ENCODE peak calls at places on chromosome X, in five cellular contexts. J, A, N, V and Z are unnamed samples.

GRCh38 chrX:139647597-139647996 is 60.4 kb downstream of the MCF2 start:
- DNase-seq in J (no peak), A (no peak), N (no peak), V (no peak), Z (no peak)

GRCh38 chrX:18890724-18891560 is 93.0 kb downstream of the PHKA2 start:
- DNase-seq in J (no peak), A (no peak), N (no peak), V (no peak), Z (no peak)

GRCh38 chrX:13658602-13659001 is 5.7 kb downstream of the TCEANC start:
- DNase-seq in J (peak; percentile 58), A (no peak), N (no peak), V (peak; percentile 73), Z (peak; percentile 48)

GRCh38 chrX:125507119-125507518 is 187.4 kb downstream of the TEX13C start:
- DNase-seq in J (no peak), A (no peak), N (no peak), V (no peak), Z (no peak)

GRCh38 chrX:68429216-68429615 is 4.1 kb downstream of the OPHN1 start:
- DNase-seq in J (no peak), A (no peak), N (no peak), V (peak; percentile 4), Z (peak; percentile 72)

GRCh38 chrX:13923845-13924244 is 105.8 kb downstream of the GEMIN8 start:
- DNase-seq in J (no peak), A (no peak), N (no peak), V (no peak), Z (no peak)

GRCh38 chrX:3256868-3257267 is 89.6 kb downstream of the MXRA5 start:
- DNase-seq in J (no peak), A (no peak), N (no peak), V (no peak), Z (no peak)

GRCh38 chrX:70852294-70852693 is 56.2 kb downstream of the TEX11 start:
- DNase-seq in J (no peak), A (no peak), N (no peak), V (no peak), Z (no peak)

GRCh38 chrX:7330971-7331746 is 183.2 kb upstream of the PUDP start:
- DNase-seq in J (peak; percentile 0), A (no peak), N (no peak), V (peak; percentile 84), Z (peak; percentile 92)

GRCh38 chrX:129957241-129958099 is 25.0 kb upstream of the BCORL1 start:
- DNase-seq in J (peak; percentile 73), A (no peak), N (peak; percentile 64), V (peak; percentile 44), Z (peak; percentile 6)

GRCh38 chrX:140503714-140504351 is 1.0 kb downstream of the SOX3 start:
- DNase-seq in J (no peak), A (no peak), N (peak; percentile 40), V (no peak), Z (no peak)

GRCh38 chrX:386239-386767 is 404 bp downstream of the PPP2R3B start:
- DNase-seq in J (no peak), A (no peak), N (no peak), V (no peak), Z (no peak)

DNA sequence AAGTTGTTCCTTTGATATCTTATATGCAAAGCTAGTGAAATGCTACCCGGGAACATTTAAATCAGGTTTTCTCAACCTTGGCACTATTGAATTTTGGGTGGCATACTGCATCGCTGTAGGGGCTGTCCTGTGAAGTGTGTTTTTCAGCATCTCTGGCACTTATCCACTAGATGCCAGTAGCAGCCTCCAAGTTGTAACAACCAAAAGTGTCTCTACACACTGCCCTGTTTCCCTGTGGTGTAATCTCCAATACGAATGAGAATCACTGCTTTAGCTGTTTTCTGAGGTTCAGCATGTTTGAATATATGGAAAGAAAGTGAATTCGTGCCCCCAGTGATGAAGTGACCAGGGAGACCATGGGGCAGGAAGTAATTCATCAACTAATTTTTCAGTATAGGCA is 551.6 kb upstream of the PRKX start:
- DNase-seq in J (no peak), A (no peak), N (no peak), V (no peak), Z (no peak)
- TF ChIP-seq CTCF in J (no peak), A (no peak), N (no peak), V (no peak), Z (no peak)

DNA sequence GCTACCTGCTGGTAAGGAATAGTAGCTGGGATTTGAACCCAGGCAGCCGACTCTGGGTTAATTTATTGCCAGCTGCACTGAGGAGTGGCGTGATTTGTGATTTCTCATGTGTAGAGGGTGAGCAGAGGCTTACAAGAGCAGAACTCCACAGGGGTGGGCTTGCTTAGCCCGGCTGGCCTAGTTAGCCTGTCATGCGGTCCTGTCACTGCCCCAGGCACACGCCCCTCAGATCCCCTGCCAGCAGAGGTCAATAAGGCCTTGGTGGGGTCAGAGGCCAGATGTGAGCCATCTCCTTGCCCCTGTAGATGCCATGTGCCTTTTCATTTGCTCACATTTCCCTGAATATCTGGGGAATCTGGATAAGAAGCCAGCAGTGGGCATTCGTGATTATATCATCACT is 13.4 kb downstream of the NSDHL start:
- DNase-seq in J (no peak), A (no peak), N (no peak), V (no peak), Z (no peak)
- TF ChIP-seq CTCF in J (no peak), A (no peak), N (no peak), V (no peak), Z (no peak)

GRCh38 chrX:38260231-38260630 is 39.6 kb upstream of the SRPX start:
- DNase-seq in J (peak; percentile 49), A (no peak), N (peak; percentile 31), V (peak; percentile 31), Z (no peak)
- TF ChIP-seq CTCF in J (peak; percentile 47), A (peak; percentile 59), N (no peak), V (peak; percentile 10), Z (peak; percentile 66)

GRCh38 chrX:11913001-11913400 is 155.0 kb downstream of the MSL3 start:
- DNase-seq in J (no peak), A (no peak), N (no peak), V (no peak), Z (no peak)

DNA sequence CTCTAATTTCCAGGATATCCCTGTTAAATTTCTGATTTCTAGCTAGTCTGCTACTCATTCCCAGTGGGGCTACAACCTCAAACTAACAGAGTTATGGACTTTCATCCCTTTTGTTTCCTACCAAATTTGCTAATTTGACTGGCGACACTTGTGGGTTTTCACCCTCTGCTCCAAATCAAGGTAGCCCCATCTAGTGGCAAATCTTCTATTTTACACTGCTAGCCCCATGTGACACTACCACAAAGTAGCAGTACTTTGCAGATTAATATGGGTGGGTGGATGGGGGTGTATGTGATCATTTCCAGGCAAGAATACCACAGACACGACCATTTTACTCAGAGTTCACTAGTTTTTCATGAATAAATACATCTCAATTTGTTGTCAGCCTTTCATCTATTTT is 150.3 kb downstream of the MSL3 start:
- DNase-seq in J (peak; percentile 20), A (no peak), N (peak; percentile 8), V (peak; percentile 24), Z (peak; percentile 3)
- TF ChIP-seq CTCF in J (peak; percentile 16), A (peak; percentile 59), N (no peak), V (peak; percentile 35), Z (peak; percentile 67)

GRCh38 chrX:109857898-109858297 is 124.8 kb upstream of the ACSL4 start:
- DNase-seq in J (no peak), A (no peak), N (no peak), V (peak; percentile 50), Z (no peak)

GRCh38 chrX:109859673-109860072 is 126.6 kb upstream of the ACSL4 start:
- DNase-seq in J (no peak), A (no peak), N (no peak), V (no peak), Z (no peak)

GRCh38 chrX:109856974-109857373 is 123.9 kb upstream of the ACSL4 start:
- DNase-seq in J (peak; percentile 18), A (no peak), N (no peak), V (peak; percentile 66), Z (peak; percentile 15)

GRCh38 chrX:109855501-109855900 is 122.4 kb upstream of the ACSL4 start:
- DNase-seq in J (no peak), A (no peak), N (no peak), V (no peak), Z (no peak)

GRCh38 chrX:109858602-109859341 is 125.7 kb upstream of the ACSL4 start:
- DNase-seq in J (no peak), A (no peak), N (no peak), V (no peak), Z (no peak)
- TF ChIP-seq CTCF in J (no peak), A (no peak), N (no peak), V (no peak), Z (no peak)